ENCODE peak calls at places on chromosomes 2 and 18, in four cellular contexts. W, D, E and O are unnamed samples.
A peak's percentile ranks its signal among the peaks of the same experiment; 100 is the strongest.

GRCh38 chr2:16638941-16639340 is 26.7 kb downstream of the CYRIA start:
- DNase-seq in D (no peak), E (no peak), W (no peak), O (no peak)

GRCh38 chr2:182858671-182859070 is 7.8 kb downstream of the FRZB start:
- DNase-seq in W (no peak), D (no peak), E (no peak), O (no peak)

GRCh38 chr2:54084600-54084999 is 30.8 kb upstream of the ACYP2 start:
- DNase-seq in D (peak; percentile 20), W (no peak), E (peak; percentile 51), O (no peak)

GRCh38 chr18:33467531-33467930 is 27.0 kb upstream of the CCDC178 start:
- DNase-seq in W (no peak), D (no peak), E (no peak), O (no peak)

GRCh38 chr2:179302764-179303561 is 38.3 kb upstream of the SESTD1 start:
- DNase-seq in W (no peak), E (no peak), D (peak; percentile 48), O (no peak)

GRCh38 chr2:216700088-216700567 is 4.8 kb upstream of the IGFBP5 start:
- DNase-seq in W (no peak), D (no peak), E (no peak), O (no peak)

GRCh38 chr2:98483257-98483861 is 38.7 kb downstream of the INPP4A start:
- DNase-seq in W (peak; percentile 46), E (no peak), D (no peak), O (peak; percentile 60)

GRCh38 chr2:23593396-23594078 is 208.6 kb downstream of the KLHL29 start:
- DNase-seq in D (no peak), W (no peak), E (no peak), O (no peak)

GRCh38 chr2:121038831-121039230 is 246.2 kb downstream of the TFCP2L1 start:
- DNase-seq in E (peak; percentile 42), D (no peak), W (peak; percentile 81), O (no peak)

GRCh38 chr2:200418399-200418798 is 91.5 kb downstream of the KCTD18 start:
- DNase-seq in E (no peak), W (no peak), D (no peak), O (no peak)

GRCh38 chr2:200860092-200860795 is 4.2 kb downstream of the CLK1 start:
- DNase-seq in W (no peak), D (peak; percentile 49), E (no peak), O (no peak)

GRCh38 chr18:51980101-51980500 is 359.9 kb upstream of the DCC start:
- DNase-seq in E (no peak), D (no peak), W (no peak), O (no peak)

GRCh38 chr2:202638710-202639109 is 3.9 kb downstream of the FAM117B start:
- DNase-seq in D (no peak), E (no peak), W (no peak), O (no peak)

GRCh38 chr2:202634556-202635440 is at the start of gene FAM117B:
- DNase-seq in E (peak; percentile 96), D (peak; percentile 96), W (peak; percentile 96), O (peak; percentile 54)

GRCh38 chr2:202633470-202633869 is 1.3 kb upstream of the FAM117B start:
- DNase-seq in D (no peak), W (no peak), E (no peak), O (no peak)

GRCh38 chr2:202632682-202633081 is 2.1 kb upstream of the FAM117B start:
- DNase-seq in W (no peak), D (peak; percentile 58), E (no peak), O (no peak)

DNA sequence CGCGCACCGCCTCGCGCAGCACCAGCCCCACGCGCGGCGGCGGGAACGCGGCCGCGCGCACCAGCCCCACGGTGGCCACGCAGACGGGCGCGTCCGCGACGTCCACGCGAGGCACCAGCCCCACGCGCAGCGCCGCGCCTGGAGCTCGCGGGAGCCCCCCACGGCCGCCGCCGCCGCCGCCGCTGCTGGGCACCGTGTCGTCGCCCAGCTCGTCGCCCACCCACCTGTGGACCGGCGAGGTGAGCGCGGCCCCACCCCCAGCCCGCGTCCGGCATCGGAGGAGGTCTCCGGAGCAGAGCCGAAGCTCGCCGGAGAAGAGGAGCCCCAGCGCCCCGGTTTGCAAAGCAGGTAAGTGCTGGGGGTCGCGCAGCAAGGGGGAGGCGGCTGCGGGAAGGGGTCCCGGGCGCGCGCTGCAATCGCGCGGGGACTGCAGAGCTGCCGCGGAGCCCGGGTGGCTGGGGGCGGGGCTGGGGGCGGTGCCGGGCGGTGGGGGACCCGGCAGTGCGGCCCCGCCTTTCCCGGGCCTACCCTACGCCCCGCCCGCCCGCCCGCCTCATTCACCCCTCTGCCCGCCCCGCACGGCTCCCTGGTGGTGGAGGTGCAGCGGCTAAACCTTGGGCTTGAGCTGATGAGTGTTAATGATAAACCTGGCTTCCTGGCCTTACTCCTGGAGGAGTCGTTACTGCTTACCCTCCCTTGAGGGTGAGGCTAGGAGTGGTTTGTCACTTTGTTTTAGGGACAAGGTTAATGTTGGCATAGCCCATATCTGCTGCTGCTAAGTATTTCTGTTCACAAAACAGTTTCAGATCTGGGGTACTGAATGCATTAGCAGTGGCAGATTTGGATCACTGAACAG is 900 bp downstream of the FAM117B start:
- DNase-seq in W (peak; percentile 89), D (peak; percentile 66), E (peak; percentile 87), O (peak; percentile 20)
- H3K27ac ChIP-seq in W (peak overlapping the region; percentile 76), D (peak overlapping the region; percentile 39), E (peak overlapping the region; percentile 98), O (peak overlapping the region; percentile 71)

GRCh38 chr2:71630110-71630967 is 177.0 kb downstream of the DYSF start:
- DNase-seq in W (no peak), E (no peak), D (peak; percentile 32), O (no peak)
- H3K27ac ChIP-seq in W (no peak overlapping the region), E (no peak overlapping the region), D (no peak overlapping the region), O (no peak overlapping the region)

GRCh38 chr2:36432479-36432878 is 76.9 kb downstream of the CRIM1 start:
- DNase-seq in W (no peak), E (no peak), D (no peak), O (no peak)
- H3K27ac ChIP-seq in W (no peak overlapping the region), E (peak overlapping the region; percentile 57), D (peak overlapping the region; percentile 19), O (no peak overlapping the region)

GRCh38 chr2:191150451-191151314 is at the start of gene STAT4:
- DNase-seq in D (peak; percentile 58), E (peak; percentile 67), W (no peak), O (no peak)
- H3K27ac ChIP-seq in D (no peak within 1 kb of the TSS), E (peak within 1 kb of the TSS; percentile 84), W (peak within 1 kb of the TSS; percentile 32), O (peak within 1 kb of the TSS; percentile 19)

DNA sequence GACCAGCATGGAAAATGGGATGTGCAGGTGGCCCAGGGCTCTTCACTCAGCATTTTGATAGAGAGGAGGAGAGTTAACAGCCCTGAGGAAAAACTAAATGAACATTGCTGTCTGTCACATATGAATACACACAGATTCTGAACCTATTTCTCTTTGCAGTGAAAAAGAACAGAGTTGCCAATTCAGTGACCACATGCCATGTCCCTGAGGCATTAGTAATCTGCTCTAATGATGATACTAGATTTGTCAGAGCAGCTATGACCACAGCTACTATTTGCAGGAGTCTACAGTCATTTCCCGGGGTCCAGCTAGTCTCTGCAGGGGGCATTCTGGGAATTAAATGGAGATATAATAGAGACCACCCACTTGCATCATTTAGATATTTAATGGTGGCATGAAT is 267.6 kb downstream of the TMX3 start:
- DNase-seq in E (no peak), W (no peak), D (no peak), O (no peak)
- H3K27ac ChIP-seq in E (no peak overlapping the region), W (no peak overlapping the region), D (no peak overlapping the region), O (no peak overlapping the region)

GRCh38 chr18:48136544-48137353 is 206.3 kb upstream of the SMAD2 start:
- DNase-seq in E (no peak), W (no peak), D (no peak), O (no peak)
- H3K27ac ChIP-seq in E (peak overlapping the region; percentile 13), W (peak overlapping the region; percentile 70), D (no peak overlapping the region), O (no peak overlapping the region)

DNA sequence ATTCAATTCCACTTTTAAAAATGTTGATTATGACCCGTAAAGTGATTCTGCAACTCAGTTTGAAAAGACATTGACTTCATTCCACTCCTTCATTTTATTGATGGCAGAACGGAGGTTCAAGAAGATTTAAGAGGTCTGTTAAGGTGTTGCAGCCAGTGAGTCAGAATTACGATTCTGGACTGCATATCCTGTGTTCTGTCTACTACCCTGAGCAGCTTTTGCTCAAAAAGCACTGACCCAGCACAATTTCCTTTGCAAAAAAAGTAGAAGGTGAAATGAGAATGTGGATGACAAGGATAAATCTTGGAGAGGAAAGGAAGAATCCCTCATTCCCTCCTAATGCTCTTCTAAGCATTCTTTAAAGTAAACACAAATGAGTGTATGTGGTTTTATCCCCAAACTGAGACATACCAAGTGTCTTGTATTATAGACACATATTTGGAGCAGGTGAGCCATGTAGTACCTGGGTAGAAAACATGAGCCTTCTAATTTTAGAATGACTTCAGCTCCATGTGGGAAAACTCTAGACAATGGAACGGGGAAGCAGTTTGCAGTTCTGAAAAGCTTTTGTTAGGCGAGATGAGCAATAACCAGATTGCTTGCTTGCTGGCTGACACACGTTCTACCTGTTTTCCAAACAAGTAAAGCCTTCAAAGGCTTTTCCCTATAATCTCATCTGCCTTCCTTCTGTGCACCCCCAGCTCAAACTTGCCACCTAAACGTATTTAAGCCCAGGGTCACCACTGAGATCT is 44.7 kb downstream of the TGFA start:
- DNase-seq in E (no peak), D (no peak), W (no peak), O (peak; percentile 91)
- H3K27ac ChIP-seq in E (no peak overlapping the region), D (no peak overlapping the region), W (no peak overlapping the region), O (peak overlapping the region; percentile 100)

DNA sequence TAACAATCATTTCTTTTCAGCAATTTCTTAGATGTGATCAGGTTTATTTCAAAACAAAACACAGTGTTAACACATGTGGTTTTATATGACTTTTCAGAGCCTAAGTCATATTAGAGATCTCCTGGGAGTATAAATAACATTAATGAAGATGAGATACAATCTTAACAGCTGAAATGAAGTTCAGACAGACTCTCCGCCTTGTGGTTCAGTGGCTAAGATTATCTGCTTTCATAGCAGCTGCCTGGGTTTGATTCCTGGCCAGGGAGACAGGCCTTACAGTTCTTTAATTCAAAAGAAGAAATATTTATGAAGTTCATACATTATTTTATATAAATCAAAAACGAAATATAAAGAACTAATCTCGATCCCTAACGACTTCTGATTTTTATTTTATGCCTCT is 35.2 kb upstream of the TTC32 start:
- DNase-seq in E (no peak), W (no peak), D (no peak), O (no peak)
- H3K27ac ChIP-seq in E (no peak overlapping the region), W (no peak overlapping the region), D (no peak overlapping the region), O (no peak overlapping the region)